ENCODE peak calls at places on chromosomes 16 and 17, in seven cellular contexts. T is heart right ventricle, K is kidney, N is brain microvascular endothelial cell, O is spleen, Z is mesendoderm, C is stomach. Q is an unnamed sample.

GRCh38 chr17:37160940-37161339 is 212.2 kb downstream of the AATF start:
- DNase-seq in T (no peak), K (no peak), N (peak), Z (no peak), O (no peak), C (no peak), Q (no peak)

GRCh38 chr17:69335018-69335417 is 8.1 kb upstream of the ABCA5 start:
- DNase-seq in T (no peak), K (no peak), N (no peak), Z (peak), C (no peak), O (no peak), Q (peak)

GRCh38 chr17:3528604-3529511 is 28.8 kb downstream of the TRPV3 start:
- DNase-seq in K (peak), T (no peak), Z (peak), O (peak), N (peak), C (no peak), Q (peak)

GRCh38 chr17:72683506-72684404 is 408.7 kb downstream of the SLC39A11 start:
- DNase-seq in K (no peak), T (no peak), C (peak), O (no peak), Z (peak), N (peak), Q (no peak)

GRCh38 chr16:49281481-49281842 is at the start of gene CBLN1:
- DNase-seq in T (no peak), C (no peak), Z (no peak), O (no peak), N (no peak), K (no peak), Q (no peak)

GRCh38 chr16:4272114-4272954 is 489 bp downstream of the TFAP4 start:
- DNase-seq in T (peak), Z (peak), N (no peak), C (peak), K (peak), O (peak), Q (peak)

GRCh38 chr17:40382251-40382650 is 17.7 kb upstream of the GJD3 start:
- DNase-seq in N (no peak), O (no peak), K (no peak), C (no peak), Z (no peak), T (no peak), Q (no peak)

GRCh38 chr17:8742828-8743227 is 1.8 kb downstream of the CCDC42 start:
- DNase-seq in Z (no peak), T (no peak), C (no peak), K (no peak), O (no peak), N (no peak), Q (no peak)

GRCh38 chr16:25121824-25122600 is 10.5 kb downstream of the LCMT1 start:
- DNase-seq in K (no peak), O (no peak), Z (no peak), N (no peak), T (no peak), C (no peak), Q (no peak)

GRCh38 chr17:45243750-45244149 is 18.1 kb downstream of the SPATA32 start:
- DNase-seq in Z (no peak), O (no peak), T (no peak), C (peak), N (no peak), K (no peak), Q (no peak)

GRCh38 chr16:77574867-77575619 is 140.2 kb upstream of the ADAMTS18 start:
- DNase-seq in N (no peak), T (peak), O (no peak), Z (no peak), C (no peak), K (no peak), Q (no peak)

GRCh38 chr16:10941127-10941933 is 938 bp downstream of the DEXI start:
- DNase-seq in O (peak), T (no peak), Z (peak), C (no peak), K (no peak), N (no peak), Q (peak)

GRCh38 chr17:80704381-80704819 is 159.8 kb downstream of the RPTOR start:
- DNase-seq in O (no peak), K (no peak), T (no peak), C (no peak), Z (no peak), N (no peak), Q (no peak)

GRCh38 chr17:66417300-66417719 is 114.9 kb downstream of the PRKCA start:
- DNase-seq in T (no peak), C (no peak), N (no peak), O (no peak), K (no peak), Z (no peak), Q (no peak)

GRCh38 chr17:17205368-17206148 is 575 bp downstream of the PLD6 start:
- DNase-seq in O (peak), T (peak), K (peak), C (peak), Z (no peak), N (no peak), Q (peak)

GRCh38 chr17:68468785-68469184 is 11.5 kb upstream of the WIPI1 start:
- DNase-seq in C (no peak), O (no peak), K (no peak), T (no peak), Z (peak), N (peak), Q (no peak)

GRCh38 chr16:88421301-88421700 is 31.8 kb upstream of the ZFPM1 start:
- DNase-seq in C (no peak), N (no peak), Z (no peak), T (no peak), K (no peak), O (no peak), Q (peak)

GRCh38 chr17:59428896-59429460 is 97.5 kb downstream of the YPEL2 start:
- DNase-seq in T (no peak), C (no peak), N (no peak), O (no peak), Z (no peak), K (no peak), Q (no peak)

GRCh38 chr16:11016993-11017392 is 72.6 kb downstream of the CLEC16A start:
- DNase-seq in C (peak), T (no peak), K (no peak), O (no peak), Z (no peak), N (peak), Q (no peak)

GRCh38 chr17:52027620-52028019 is 130.9 kb downstream of the CA10 start:
- DNase-seq in C (no peak), K (no peak), Z (no peak), O (no peak), T (no peak), N (peak), Q (no peak)

GRCh38 chr16:49618955-49619354 is 237.0 kb downstream of the ZNF423 start:
- DNase-seq in N (no peak), K (no peak), T (no peak), C (no peak), Z (no peak), O (no peak), Q (no peak)

GRCh38 chr17:39213852-39214251 is 11.9 kb downstream of the STAC2 start:
- DNase-seq in K (peak), Z (peak), O (no peak), C (peak), T (no peak), N (peak), Q (peak)

GRCh38 chr17:28895794-28896447 is 1.6 kb downstream of the FLOT2 start:
- DNase-seq in K (no peak), O (peak), C (no peak), Z (no peak), T (no peak), N (no peak), Q (no peak)

GRCh38 chr17:45320349-45320930 is 3.6 kb upstream of the MAP3K14 start:
- DNase-seq in C (no peak), K (peak), O (no peak), T (no peak), N (peak), Z (no peak), Q (no peak)

GRCh38 chr16:80958284-80958683 is 48.4 kb downstream of the CMC2 start:
- DNase-seq in O (no peak), Z (no peak), K (no peak), N (no peak), T (no peak), C (no peak), Q (no peak)

GRCh38 chr17:18950944-18951905 is 740 bp upstream of the SLC5A10 start:
- DNase-seq in T (no peak), Z (peak), N (no peak), K (peak), C (peak), O (peak), Q (no peak)

GRCh38 chr17:40542562-40543411 is 22.5 kb downstream of the CCR7 start:
- DNase-seq in T (peak), K (peak), O (peak), Z (no peak), C (peak), N (peak), Q (peak)

GRCh38 chr17:74513987-74514631 is 17.2 kb downstream of the CD300LB start:
- DNase-seq in K (no peak), O (no peak), Z (peak), N (peak), T (no peak), C (peak), Q (no peak)

GRCh38 chr17:70929226-70929625 is 759.9 kb downstream of the KCNJ2 start:
- DNase-seq in Z (no peak), K (no peak), O (no peak), T (no peak), N (no peak), C (no peak), Q (no peak)

GRCh38 chr17:59607817-59608403 is 11.8 kb upstream of the CLTC start:
- DNase-seq in Z (peak), K (no peak), C (no peak), N (no peak), O (no peak), T (no peak), Q (peak)

GRCh38 chr16:66905633-66906539 is 12.8 kb downstream of the CDH16 start:
- DNase-seq in T (peak), N (no peak), C (peak), Z (peak), O (peak), K (peak), Q (peak)

GRCh38 chr16:67853670-67854069 is 6.2 kb upstream of the CENPT start:
- DNase-seq in T (no peak), K (no peak), O (no peak), N (no peak), C (no peak), Z (no peak), Q (no peak)

GRCh38 chr16:88948781-88949490 is 28.1 kb downstream of the CBFA2T3 start:
- DNase-seq in T (no peak), C (no peak), K (no peak), O (peak), Z (no peak), N (no peak), Q (peak)

GRCh38 chr17:19762515-19762961 is 14.4 kb upstream of the ALDH3A1 start:
- DNase-seq in K (peak), O (peak), N (peak), Z (peak), T (no peak), C (peak), Q (peak)

GRCh38 chr17:79837888-79838540 is 1.2 kb downstream of the CBX4 start:
- DNase-seq in N (no peak), O (peak), K (no peak), T (no peak), Z (no peak), C (no peak), Q (peak)

GRCh38 chr16:57616871-57617270 is 11.6 kb upstream of the ADGRG1 start:
- DNase-seq in K (peak), Z (no peak), T (no peak), O (peak), C (peak), N (no peak), Q (peak)

GRCh38 chr16:1613240-1613639 is 1.1 kb downstream of the CRAMP1 start:
- DNase-seq in K (no peak), N (no peak), C (no peak), T (no peak), O (no peak), Z (peak), Q (peak)

GRCh38 chr16:31120129-31120528 is 2.7 kb downstream of the KAT8 start:
- DNase-seq in C (no peak), T (no peak), O (no peak), N (no peak), K (no peak), Z (no peak), Q (no peak)

DNA sequence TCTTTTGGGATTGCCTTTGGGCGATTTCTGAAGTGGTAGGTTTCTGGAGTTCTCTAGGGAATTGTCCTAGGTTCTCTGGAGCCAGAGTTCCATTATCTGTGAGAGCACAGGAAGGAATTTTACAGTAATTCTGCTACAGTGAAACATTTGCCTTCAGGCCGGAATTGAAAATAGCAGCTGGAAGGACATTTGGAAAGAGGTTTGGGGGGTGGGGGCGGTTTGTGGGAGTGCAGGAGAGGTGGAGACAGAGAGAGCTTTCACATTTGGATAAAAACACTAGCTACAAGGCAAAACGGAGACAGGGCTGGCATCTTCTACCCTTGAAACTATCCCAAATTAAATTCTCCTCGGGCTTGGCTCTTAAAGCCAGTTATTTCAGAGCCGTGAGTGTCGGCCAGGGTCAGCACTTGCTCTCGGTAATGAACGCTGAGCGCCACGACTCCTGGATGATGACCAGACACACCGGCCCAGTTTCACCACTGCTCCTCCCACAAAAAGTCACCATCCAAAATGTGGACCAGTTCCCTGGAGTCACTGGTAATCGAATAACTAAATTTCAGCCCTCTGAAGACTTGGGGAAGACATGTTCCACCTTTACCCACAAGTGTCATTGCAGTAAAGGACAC is 67.7 kb upstream of the TANC2 start:
- DNase-seq in K (no peak), N (no peak), T (peak), Z (peak), C (no peak), O (no peak), Q (no peak)
- H3K4me3 ChIP-seq in K (no peak), N (no peak), T (no peak), Z (no peak), C (no peak), O (no peak), Q (no peak)

DNA sequence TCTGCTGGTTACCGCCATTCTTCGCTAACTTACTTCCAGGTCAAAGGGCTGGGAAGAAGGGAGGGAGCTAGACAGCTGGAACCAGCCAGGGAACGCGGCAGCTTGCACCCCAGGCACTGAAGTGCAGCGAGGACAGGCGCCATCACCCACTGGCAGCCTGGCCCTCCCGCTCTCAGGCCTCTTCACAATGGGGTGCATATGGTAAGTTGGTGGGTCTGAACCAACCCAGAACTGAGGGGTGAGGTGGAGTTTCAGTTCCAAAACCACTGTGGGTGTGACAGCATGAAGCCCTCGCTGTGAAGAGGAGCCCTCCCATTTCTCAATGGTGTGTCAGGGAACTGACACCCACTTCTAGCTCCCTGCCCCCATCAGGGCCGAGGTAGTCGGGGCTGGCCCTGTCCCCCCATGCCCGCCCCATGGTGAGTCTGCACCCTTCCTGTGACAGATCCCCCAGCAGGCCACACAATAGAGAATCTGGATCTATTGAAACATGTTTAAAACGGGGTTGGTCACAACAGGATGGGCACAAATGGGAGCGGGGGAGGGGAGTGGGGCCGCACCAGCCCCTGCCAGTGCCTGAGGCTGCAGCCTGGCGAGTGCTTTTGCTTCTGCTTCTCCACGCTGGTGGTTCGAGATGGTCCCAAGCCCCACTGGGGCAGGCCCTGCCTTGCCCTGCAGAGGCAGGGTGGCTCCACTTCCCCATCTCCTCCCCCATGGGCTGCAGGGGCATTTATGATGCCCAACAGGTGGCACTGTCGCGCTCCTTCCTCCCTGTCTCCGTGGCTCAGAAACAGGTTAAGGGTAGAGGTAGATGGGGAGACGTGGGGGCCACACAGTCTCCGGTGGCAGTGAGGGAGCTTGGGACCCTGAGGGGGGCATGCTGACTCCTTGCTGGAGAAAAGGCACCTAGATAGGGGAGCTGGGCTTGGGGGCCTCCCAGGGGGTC is 2.3 kb downstream of the LIMD2 start:
- DNase-seq in K (peak), C (peak), O (peak), N (peak), T (peak), Z (peak), Q (peak)
- H3K4me3 ChIP-seq in K (no peak), C (peak), O (peak), N (no peak), T (no peak), Z (no peak), Q (no peak)

DNA sequence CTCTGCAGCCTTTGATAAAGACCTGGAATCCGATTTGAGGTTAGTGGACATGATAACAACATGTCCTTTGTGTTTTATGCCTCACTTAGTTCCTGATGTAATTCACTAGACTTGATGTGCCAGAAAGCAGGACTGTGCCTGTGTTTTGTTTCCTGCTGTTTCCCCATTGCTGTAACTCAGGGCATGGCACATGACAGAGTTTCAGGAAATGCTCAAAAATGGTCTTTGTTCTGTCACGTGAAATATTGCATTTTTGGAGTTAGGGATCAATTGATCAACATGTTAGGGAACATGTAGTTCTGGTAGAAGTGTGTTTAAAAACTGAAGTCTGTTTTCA is 32.8 kb downstream of the DHX38 start:
- DNase-seq in O (no peak), C (no peak), K (no peak), Z (no peak), T (no peak), N (no peak), Q (no peak)
- H3K4me3 ChIP-seq in O (no peak), C (no peak), K (no peak), Z (no peak), T (no peak), N (no peak), Q (no peak)

DNA sequence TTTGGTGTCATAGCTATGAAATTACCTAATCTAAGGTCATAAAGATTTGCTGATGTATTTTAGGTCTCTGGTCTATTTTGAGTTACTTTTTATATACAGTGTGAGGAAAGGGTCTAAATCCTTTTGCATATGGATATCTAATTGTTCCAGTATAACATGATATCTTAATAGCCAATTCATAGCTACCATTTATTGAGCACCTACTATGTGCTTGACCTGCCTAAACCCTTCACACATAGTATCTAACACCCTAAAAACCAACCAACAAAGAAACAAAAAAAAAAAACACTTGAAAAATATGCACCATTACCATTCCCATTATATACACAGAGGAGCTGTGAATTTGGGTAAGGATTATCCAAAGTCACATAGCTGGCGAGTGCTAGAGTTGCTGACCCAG is 48.7 kb upstream of the MTSS2 start:
- DNase-seq in K (no peak), T (no peak), N (no peak), O (no peak), Z (no peak), C (no peak), Q (no peak)
- H3K4me3 ChIP-seq in K (no peak), T (no peak), N (no peak), O (no peak), Z (no peak), C (no peak), Q (no peak)

GRCh38 chr16:65123846-65124513 is 2.1 kb upstream of the CDH11 start:
- DNase-seq in O (peak), N (no peak), C (no peak), K (peak), T (no peak), Z (peak), Q (no peak)
- H3K4me3 ChIP-seq in O (peak), N (peak), C (peak), K (peak), T (peak), Z (no peak), Q (peak)

Q was measured in H7.